ENCODE peak calls at places on chromosomes 3 and 15, in six cellular contexts. M is psoas muscle, Y is Panc1, P is body of pancreas, C is neuronal stem cell, G is H9. X is an unnamed sample. For H3K4me1, the result is how much of the 10 kb centered on the place peaks cover.

GRCh38 chr3:26653811-26654379 is 31.3 kb downstream of the LRRC3B start:
- DNase-seq in P (no peak), Y (no peak), M (no peak), G (no peak), C (no peak), X (no peak)

GRCh38 chr15:68203956-68204355 is 1.2 kb downstream of the CALML4 start:
- DNase-seq in G (no peak), Y (no peak), M (no peak), P (no peak), C (no peak), X (no peak)

GRCh38 chr3:100045696-100046095 is 68.6 kb downstream of the FILIP1L start:
- DNase-seq in C (no peak), Y (no peak), M (peak), P (peak), G (no peak), X (peak)

GRCh38 chr15:42705336-42705735 is 31.6 kb downstream of the CDAN1 start:
- DNase-seq in Y (no peak), C (no peak), M (no peak), G (no peak), P (no peak), X (no peak)

GRCh38 chr3:167653155-167653554 is 587 bp downstream of the WDR49 start:
- DNase-seq in Y (no peak), G (no peak), P (no peak), M (no peak), C (no peak), X (no peak)

GRCh38 chr3:45929042-45929679 is 14.1 kb upstream of the CXCR6 start:
- DNase-seq in Y (peak), C (no peak), G (peak), P (no peak), M (peak), X (no peak)

GRCh38 chr3:156761713-156762575 is 64.2 kb upstream of the LEKR1 start:
- DNase-seq in M (no peak), G (no peak), P (no peak), Y (no peak), C (no peak), X (no peak)

GRCh38 chr15:65512807-65513416 is 4.6 kb downstream of the DPP8 start:
- DNase-seq in G (no peak), C (no peak), Y (no peak), M (peak), P (peak), X (peak)

GRCh38 chr15:101258238-101259144 is 6.6 kb upstream of the CHSY1 start:
- DNase-seq in M (no peak), P (peak), Y (peak), C (no peak), G (no peak), X (peak)

GRCh38 chr3:66297917-66298316 is 77.1 kb downstream of the SLC25A26 start:
- DNase-seq in C (no peak), P (no peak), M (no peak), Y (no peak), G (no peak), X (peak)

GRCh38 chr15:66430627-66431026 is 43.9 kb downstream of the MAP2K1 start:
- DNase-seq in P (no peak), C (no peak), Y (no peak), M (no peak), G (no peak), X (no peak)

GRCh38 chr15:41942886-41943285 is 29.5 kb downstream of the EHD4 start:
- DNase-seq in M (no peak), C (no peak), P (no peak), G (peak), Y (no peak), X (no peak)

GRCh38 chr15:92391640-92392039 is 2.0 kb upstream of the ST8SIA2 start:
- DNase-seq in G (peak), M (no peak), C (no peak), Y (no peak), P (no peak), X (peak)

GRCh38 chr15:100784493-100785180 is 95.0 kb upstream of the ALDH1A3 start:
- DNase-seq in M (no peak), C (no peak), Y (no peak), G (no peak), P (no peak), X (no peak)

GRCh38 chr15:62439543-62440016 is 274.5 kb upstream of the C2CD4B start:
- DNase-seq in P (no peak), M (no peak), G (no peak), Y (no peak), C (no peak), X (no peak)

GRCh38 chr3:184486614-184487013 is 75.0 kb upstream of the EPHB3 start:
- DNase-seq in C (no peak), P (no peak), G (no peak), Y (no peak), M (no peak), X (no peak)

GRCh38 chr15:34019369-34019990 is 19.5 kb downstream of the AVEN start:
- DNase-seq in M (no peak), P (no peak), C (no peak), Y (no peak), G (no peak), X (no peak)

GRCh38 chr15:40445411-40446055 is 4.8 kb downstream of the BAHD1 start:
- DNase-seq in C (no peak), G (no peak), P (peak), M (no peak), Y (no peak), X (peak)

GRCh38 chr3:99915911-99916310 is 98.2 kb downstream of the CMSS1 start:
- DNase-seq in P (no peak), Y (no peak), C (no peak), G (no peak), M (no peak), X (no peak)

GRCh38 chr15:82969353-82969752 is 16.7 kb upstream of the RAMAC start:
- DNase-seq in C (no peak), P (no peak), Y (no peak), M (no peak), G (no peak), X (no peak)

GRCh38 chr15:70023769-70024491 is 73.8 kb downstream of the TLE3 start:
- DNase-seq in G (no peak), M (peak), C (no peak), P (peak), Y (no peak), X (peak)

GRCh38 chr3:5731100-5731499 is 543.6 kb downstream of the EDEM1 start:
- DNase-seq in G (no peak), M (no peak), Y (no peak), C (no peak), P (no peak), X (no peak)

DNA sequence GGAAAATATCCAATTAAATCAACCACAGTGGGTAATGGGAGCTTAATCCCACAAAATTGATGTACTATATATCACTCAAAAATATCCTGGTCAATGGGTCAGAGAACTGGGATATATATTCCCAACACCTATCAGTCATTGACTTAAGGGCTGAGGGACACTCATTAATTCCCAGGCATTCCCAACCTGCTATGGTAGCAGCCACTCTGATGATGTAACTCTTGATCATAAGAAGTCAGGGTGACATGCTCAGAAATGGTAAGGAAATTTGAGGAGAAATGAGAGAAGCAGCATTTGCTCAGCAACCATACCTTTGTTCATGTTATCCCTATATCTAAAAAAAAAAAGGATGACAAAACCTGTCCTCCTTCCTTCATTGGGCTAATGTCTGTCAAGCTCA is 3.1 kb upstream of the PLOD2 start:
- DNase-seq in M (no peak), C (no peak), G (no peak), Y (no peak), P (no peak), X (peak)
- H3K4me1 ChIP-seq in M (under half), C (under half), G (under half), Y (half or more), P (under half), X (half or more)

GRCh38 chr3:136177876-136178275 is 18.3 kb downstream of the MSL2 start:
- DNase-seq in M (no peak), C (no peak), P (no peak), Y (no peak), G (no peak), X (no peak)

GRCh38 chr3:136171097-136171542 is 25.0 kb downstream of the MSL2 start:
- DNase-seq in P (no peak), Y (no peak), C (no peak), G (no peak), M (no peak), X (no peak)

DNA sequence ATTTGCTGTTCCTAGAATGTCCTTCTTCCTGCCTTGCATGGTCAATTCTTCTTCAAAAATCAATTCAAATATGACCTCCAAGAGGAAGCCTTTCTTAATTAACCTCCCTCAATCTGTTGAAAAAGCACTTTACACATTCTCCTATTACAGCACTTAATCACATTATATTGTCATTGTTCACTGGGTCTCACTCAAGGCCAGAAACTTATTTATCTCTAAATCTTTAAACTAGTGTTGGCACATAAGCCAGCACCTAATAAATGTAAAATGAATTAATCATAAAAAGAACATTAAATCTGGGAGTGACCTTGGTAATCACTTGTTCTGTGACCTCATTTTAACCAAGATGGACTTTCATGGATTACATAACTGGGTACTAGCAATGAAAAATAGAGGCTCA is 22.2 kb downstream of the MSL2 start:
- DNase-seq in P (no peak), C (no peak), G (no peak), Y (no peak), M (no peak), X (no peak)
- H3K4me1 ChIP-seq in P (under half), C (under half), G (under half), Y (under half), M (under half), X (under half)

GRCh38 chr3:98784042-98784441 is 20.9 kb downstream of the ST3GAL6 start:
- DNase-seq in M (no peak), G (no peak), C (no peak), Y (no peak), P (peak), X (no peak)
- H3K4me1 ChIP-seq in M (under half), G (under half), C (under half), Y (under half), P (under half), X (half or more)

GRCh38 chr3:123386477-123387040 is 62.3 kb downstream of the ADCY5 start:
- DNase-seq in P (no peak), G (no peak), M (no peak), C (no peak), Y (no peak), X (no peak)
- H3K4me1 ChIP-seq in P (under half), G (under half), M (under half), C (under half), Y (under half), X (under half)

GRCh38 chr3:114622001-114622400 is 328.2 kb downstream of the TIGIT start:
- DNase-seq in P (no peak), G (no peak), M (no peak), C (no peak), Y (no peak), X (peak)

GRCh38 chr3:114623420-114624046 is 329.7 kb downstream of the TIGIT start:
- DNase-seq in G (no peak), C (no peak), M (no peak), P (no peak), Y (no peak), X (no peak)

GRCh38 chr3:114626751-114627150 is 332.9 kb downstream of the TIGIT start:
- DNase-seq in M (no peak), P (no peak), C (no peak), G (no peak), Y (no peak), X (peak)

GRCh38 chr3:114624047-114624445 is 330.2 kb downstream of the TIGIT start:
- DNase-seq in M (peak), G (no peak), C (no peak), Y (no peak), P (peak), X (peak)

DNA sequence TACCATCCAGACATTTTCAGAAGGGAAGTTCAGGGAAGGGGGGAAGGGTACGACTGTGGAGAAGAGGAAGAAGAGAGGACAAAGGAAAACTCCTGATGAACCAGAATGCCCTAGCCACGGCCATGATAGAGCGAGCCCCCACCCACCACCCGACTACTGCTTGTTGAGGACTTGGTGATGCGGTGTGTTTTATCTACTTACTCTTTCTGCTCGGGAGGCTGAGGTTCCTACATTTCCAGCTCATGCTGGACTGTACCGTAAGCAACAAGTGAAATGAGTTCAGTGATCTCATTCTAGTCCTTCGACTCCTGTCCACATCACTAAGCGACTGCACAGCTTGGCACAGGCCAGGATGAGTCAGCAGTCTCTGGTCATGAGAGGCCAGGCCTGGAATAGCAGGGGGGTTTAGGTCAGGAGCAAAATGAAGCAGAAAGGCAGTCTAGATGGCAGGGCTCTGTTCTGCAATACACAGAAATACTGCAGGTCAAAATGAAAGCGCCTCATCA is 330.9 kb downstream of the TIGIT start:
- DNase-seq in Y (peak), P (peak), M (peak), C (no peak), G (peak), X (peak)
- H3K4me1 ChIP-seq in Y (under half), P (under half), M (half or more), C (under half), G (under half), X (under half)